ENCODE peak calls at places on chromosomes 7 and 10, in four cellular contexts. O is heart left ventricle, C is neuronal stem cell, B is islet precursor cell. L is an unnamed sample.

GRCh38 chr10:120556164-120556532 is 99.1 kb downstream of the PLPP4 start:
- DNase-seq in B (no peak), C (no peak), O (no peak), L (no peak)

GRCh38 chr10:132961-133898 is 2.0 kb upstream of the ZMYND11 start:
- DNase-seq in O (no peak), C (no peak), B (no peak), L (no peak)

GRCh38 chr7:38934536-38934935 is 25.5 kb upstream of the VPS41 start:
- DNase-seq in B (no peak), O (no peak), C (no peak), L (no peak)

GRCh38 chr10:70341016-70341415 is 41.4 kb downstream of the LRRC20 start:
- DNase-seq in O (no peak), C (no peak), B (no peak), L (no peak)

GRCh38 chr7:81233208-81233940 is 314.5 kb upstream of the SEMA3C start:
- DNase-seq in O (no peak), B (no peak), C (no peak), L (no peak)

GRCh38 chr10:30171601-30172000 is 112.2 kb upstream of the JCAD start:
- DNase-seq in O (no peak), B (no peak), C (no peak), L (no peak)

GRCh38 chr7:123769371-123769770 is 20.6 kb upstream of the WASL start:
- DNase-seq in C (no peak), O (peak), B (no peak), L (no peak)

GRCh38 chr10:112842832-112843360 is 107.2 kb upstream of the TCF7L2 start:
- DNase-seq in B (no peak), C (no peak), O (no peak), L (no peak)

GRCh38 chr7:118418433-118418832 is 193.9 kb downstream of the ANKRD7 start:
- DNase-seq in O (no peak), B (no peak), C (no peak), L (no peak)

GRCh38 chr7:74183142-74183541 is 9.0 kb downstream of the EIF4H start:
- DNase-seq in B (no peak), C (no peak), O (no peak), L (no peak)

GRCh38 chr7:37440738-37441404 is 7.8 kb downstream of the ELMO1 start:
- DNase-seq in B (no peak), C (no peak), O (peak), L (no peak)

GRCh38 chr10:78288716-78289115 is 255.1 kb downstream of the RPS24 start:
- DNase-seq in B (no peak), C (no peak), O (no peak), L (no peak)

GRCh38 chr7:47721670-47722069 is 139.8 kb upstream of the TNS3 start:
- DNase-seq in C (no peak), O (no peak), B (no peak), L (no peak)

GRCh38 chr7:156895024-156895780 is 2.2 kb upstream of the LMBR1 start:
- DNase-seq in C (no peak), O (peak), B (no peak), L (no peak)

GRCh38 chr10:44981172-44982113 is 2.8 kb upstream of the DEPP1 start:
- DNase-seq in C (no peak), B (peak), O (peak), L (no peak)

GRCh38 chr7:45032421-45032820 is 32.4 kb downstream of the CCM2 start:
- DNase-seq in C (no peak), O (no peak), B (no peak), L (no peak)

GRCh38 chr10:101803511-101803910 is 14.7 kb downstream of the OGA start:
- DNase-seq in B (no peak), C (no peak), O (no peak), L (no peak)

GRCh38 chr7:137882806-137883205 is 36.0 kb upstream of the DGKI start:
- DNase-seq in B (no peak), C (no peak), O (no peak), L (no peak)

GRCh38 chr10:69435966-69436520 is 15.2 kb upstream of the TSPAN15 start:
- DNase-seq in O (no peak), C (no peak), B (no peak), L (no peak)

GRCh38 chr7:27196287-27196739 is 3.6 kb downstream of the HOXA13 start:
- DNase-seq in O (peak), B (peak), C (peak), L (peak)

GRCh38 chr7:90629306-90629918 is 33.3 kb downstream of the CDK14 start:
- DNase-seq in B (peak), C (peak), O (no peak), L (peak)

GRCh38 chr10:14468022-14468421 is 137.3 kb upstream of the FRMD4A start:
- DNase-seq in C (no peak), O (no peak), B (no peak), L (peak)

GRCh38 chr7:100588438-100588837 is 2.3 kb downstream of the FBXO24 start:
- DNase-seq in C (no peak), O (no peak), B (no peak), L (no peak)

GRCh38 chr7:5210751-5211338 is 20.8 kb downstream of the WIPI2 start:
- DNase-seq in O (no peak), B (no peak), C (no peak), L (no peak)

GRCh38 chr7:12696001-12696400 is 8.6 kb downstream of the ARL4A start:
- DNase-seq in C (no peak), O (no peak), B (no peak), L (no peak)

GRCh38 chr10:110860576-110861241 is 11.0 kb upstream of the PDCD4 start:
- DNase-seq in B (peak), C (no peak), O (no peak), L (no peak)

GRCh38 chr7:35781200-35781701 is 19.6 kb upstream of the SEPTIN7 start:
- DNase-seq in C (no peak), O (no peak), B (no peak), L (no peak)

GRCh38 chr10:20874261-20874660 is 22.9 kb downstream of the NEBL start:
- DNase-seq in C (no peak), B (no peak), O (no peak), L (no peak)

GRCh38 chr7:158355456-158356065 is 232.1 kb downstream of the PTPRN2 start:
- DNase-seq in B (no peak), C (no peak), O (no peak), L (peak)

GRCh38 chr7:44767912-44768662 is 19.4 kb downstream of the ZMIZ2 start:
- DNase-seq in B (no peak), O (peak), C (no peak), L (peak)

GRCh38 chr7:2863461-2864066 is 19.5 kb upstream of the GNA12 start:
- DNase-seq in C (no peak), B (peak), O (peak), L (no peak)

GRCh38 chr10:118045154-118045841 is 1.4 kb downstream of the RAB11FIP2 start:
- DNase-seq in B (no peak), O (no peak), C (no peak), L (no peak)

GRCh38 chr10:6014241-6014761 is 37.0 kb upstream of the IL15RA start:
- DNase-seq in B (no peak), C (no peak), O (peak), L (peak)

GRCh38 chr7:107446988-107447387 is 22.9 kb upstream of the GPR22 start:
- DNase-seq in O (no peak), C (no peak), B (no peak), L (no peak)

L was measured in retina.